ENCODE peak calls at places on chromosomes 5 and 9, in six cellular contexts. F is LNCaP clone FGC; W is pancreas; B is endothelial cell; O is naive thymus-derived CD8-positive, alpha-beta T cell; U is NCI-H2171 treated with DMSO at 0.1 percent for 48 hours. R is an unnamed sample.

GRCh38 chr5:93723005-93723404 is 18.4 kb downstream of the POU5F2 start:
- DNase-seq in F (peak; percentile 13), W (no peak), B (no peak), O (no peak), U (no peak), R (no peak)

GRCh38 chr5:150117945-150118560 is 31.7 kb upstream of the CSF1R start:
- DNase-seq in F (no peak), W (no peak), B (no peak), O (no peak), U (no peak), R (no peak)

GRCh38 chr9:95736891-95737522 is 138.5 kb upstream of the ERCC6L2 start:
- DNase-seq in F (no peak), W (no peak), B (no peak), O (no peak), U (no peak), R (no peak)

GRCh38 chr5:136057401-136057951 is 28.7 kb downstream of the TGFBI start:
- DNase-seq in F (no peak), W (no peak), B (no peak), O (no peak), U (no peak), R (no peak)

GRCh38 chr9:84697494-84698114 is 28.1 kb downstream of the NTRK2 start:
- DNase-seq in F (peak; percentile 11), W (peak; percentile 44), B (peak; percentile 79), O (no peak), U (no peak), R (no peak)

GRCh38 chr5:1792842-1793266 is 6.8 kb downstream of the MRPL36 start:
- DNase-seq in F (no peak), W (no peak), B (no peak), O (peak; percentile 77), U (no peak), R (no peak)

GRCh38 chr5:178277866-178278265 is 45.3 kb upstream of the PHYKPL start:
- DNase-seq in F (no peak), W (no peak), B (no peak), O (no peak), U (no peak), R (no peak)

GRCh38 chr5:172802585-172803176 is 31.4 kb upstream of the ERGIC1 start:
- DNase-seq in F (no peak), W (no peak), B (no peak), O (no peak), U (no peak), R (no peak)

GRCh38 chr5:78287833-78288232 is 6.7 kb downstream of the AP3B1 start:
- DNase-seq in F (no peak), W (no peak), B (no peak), O (no peak), U (no peak), R (no peak)

GRCh38 chr9:114446036-114446435 is 58.3 kb upstream of the AKNA start:
- DNase-seq in F (no peak), W (no peak), B (no peak), O (no peak), U (no peak), R (no peak)

GRCh38 chr9:77417570-77417969 is 230.6 kb downstream of the GNA14 start:
- DNase-seq in F (no peak), W (no peak), B (no peak), O (no peak), U (no peak), R (no peak)

GRCh38 chr5:62486672-62487071 is 74.1 kb downstream of the IPO11 start:
- DNase-seq in F (peak; percentile 2), W (no peak), B (no peak), O (no peak), U (no peak), R (no peak)

GRCh38 chr5:139151902-139152301 is 46.3 kb downstream of the SIL1 start:
- DNase-seq in F (no peak), W (no peak), B (no peak), O (no peak), U (no peak), R (no peak)

GRCh38 chr9:97632406-97632991 is 669 bp downstream of the TSTD2 start:
- DNase-seq in F (no peak), W (peak; percentile 49), B (peak; percentile 47), O (no peak), U (no peak), R (no peak)

GRCh38 chr5:133332732-133333024 is 279.7 kb downstream of the FSTL4 start:
- DNase-seq in F (no peak), W (no peak), B (no peak), O (no peak), U (no peak), R (no peak)

GRCh38 chr5:61582421-61582820 is 250.4 kb downstream of the ZSWIM6 start:
- DNase-seq in F (no peak), W (no peak), B (no peak), O (no peak), U (no peak), R (no peak)

GRCh38 chr9:78235296-78235770 is 542 bp upstream of the CEP78 start:
- DNase-seq in F (no peak), W (no peak), B (no peak), O (no peak), U (no peak), R (no peak)